ENCODE peak calls at places on chromosomes 13 and 19, in six cellular contexts. S is K562, G is HepG2, M is GM12892, Z is H1, N is GM12878. J is an unnamed sample.

GRCh38 chr19:40862785-40863184 is 12.5 kb upstream of the CYP2A6 start:
- DNase-seq in G (no peak), N (no peak), M (no peak), S (no peak), Z (no peak), J (no peak)

GRCh38 chr19:7637374-7638256 is 705 bp downstream of the STXBP2 start:
- DNase-seq in M (no peak), G (no peak), Z (no peak), S (peak), N (no peak), J (no peak)

GRCh38 chr19:12665281-12665573 is 1.3 kb downstream of the MAN2B1 start:
- DNase-seq in N (peak), Z (no peak), S (no peak), G (no peak), M (peak), J (peak)

GRCh38 chr19:41492843-41493242 is 49.9 kb downstream of the ERICH4 start:
- DNase-seq in Z (no peak), G (no peak), M (no peak), S (no peak), N (no peak), J (no peak)

GRCh38 chr19:8208119-8208709 is 956 bp upstream of the CERS4 start:
- DNase-seq in M (no peak), N (no peak), S (no peak), Z (peak), G (no peak), J (no peak)

GRCh38 chr19:30897034-30897433 is 452.2 kb downstream of the TSHZ3 start:
- DNase-seq in M (no peak), S (no peak), N (no peak), G (no peak), Z (no peak), J (no peak)

GRCh38 chr13:57437587-57437986 is 194.0 kb upstream of the PCDH17 start:
- DNase-seq in N (no peak), Z (no peak), M (no peak), S (no peak), G (no peak), J (no peak)

GRCh38 chr19:33405491-33406461 is 32.3 kb downstream of the CEBPG start:
- DNase-seq in N (no peak), S (no peak), Z (no peak), M (no peak), G (no peak), J (no peak)

GRCh38 chr19:49489601-49490167 is 2.3 kb downstream of the RPL13A start:
- DNase-seq in Z (no peak), N (no peak), S (peak), M (no peak), G (peak), J (no peak)

GRCh38 chr13:49400755-49401659 is 42.9 kb downstream of the CAB39L start:
- DNase-seq in S (peak), N (no peak), G (no peak), Z (no peak), M (no peak), J (no peak)
- TF ChIP-seq POLR2A in S (peak), N (no peak), G (no peak), Z (no peak), M (no peak), J (no peak)

GRCh38 chr13:72868229-72868628 is 86.3 kb downstream of the PIBF1 start:
- DNase-seq in S (no peak), Z (no peak), M (no peak), N (no peak), G (no peak), J (no peak)
- TF ChIP-seq TAF1 in S (no peak), Z (no peak), M (no peak), N (no peak), G (no peak), J (no peak)

GRCh38 chr13:35824825-35825224 is 306.4 kb downstream of the DCLK1 start:
- DNase-seq in G (no peak), S (no peak), N (no peak), M (no peak), Z (no peak), J (no peak)

GRCh38 chr13:35830850-35831450 is 300.2 kb downstream of the DCLK1 start:
- DNase-seq in S (no peak), G (no peak), Z (no peak), N (no peak), M (no peak), J (no peak)

GRCh38 chr13:35824395-35824794 is 306.8 kb downstream of the DCLK1 start:
- DNase-seq in G (no peak), M (no peak), Z (no peak), S (no peak), N (no peak), J (no peak)

GRCh38 chr13:35822666-35823065 is 308.5 kb downstream of the DCLK1 start:
- DNase-seq in Z (no peak), S (no peak), M (no peak), G (no peak), N (no peak), J (no peak)

GRCh38 chr13:35826626-35827254 is 304.4 kb downstream of the DCLK1 start:
- DNase-seq in Z (peak), G (no peak), N (no peak), M (no peak), S (peak), J (no peak)
- TF ChIP-seq POLR2A in Z (no peak), G (no peak), N (no peak), M (no peak), S (no peak), J (no peak)

DNA sequence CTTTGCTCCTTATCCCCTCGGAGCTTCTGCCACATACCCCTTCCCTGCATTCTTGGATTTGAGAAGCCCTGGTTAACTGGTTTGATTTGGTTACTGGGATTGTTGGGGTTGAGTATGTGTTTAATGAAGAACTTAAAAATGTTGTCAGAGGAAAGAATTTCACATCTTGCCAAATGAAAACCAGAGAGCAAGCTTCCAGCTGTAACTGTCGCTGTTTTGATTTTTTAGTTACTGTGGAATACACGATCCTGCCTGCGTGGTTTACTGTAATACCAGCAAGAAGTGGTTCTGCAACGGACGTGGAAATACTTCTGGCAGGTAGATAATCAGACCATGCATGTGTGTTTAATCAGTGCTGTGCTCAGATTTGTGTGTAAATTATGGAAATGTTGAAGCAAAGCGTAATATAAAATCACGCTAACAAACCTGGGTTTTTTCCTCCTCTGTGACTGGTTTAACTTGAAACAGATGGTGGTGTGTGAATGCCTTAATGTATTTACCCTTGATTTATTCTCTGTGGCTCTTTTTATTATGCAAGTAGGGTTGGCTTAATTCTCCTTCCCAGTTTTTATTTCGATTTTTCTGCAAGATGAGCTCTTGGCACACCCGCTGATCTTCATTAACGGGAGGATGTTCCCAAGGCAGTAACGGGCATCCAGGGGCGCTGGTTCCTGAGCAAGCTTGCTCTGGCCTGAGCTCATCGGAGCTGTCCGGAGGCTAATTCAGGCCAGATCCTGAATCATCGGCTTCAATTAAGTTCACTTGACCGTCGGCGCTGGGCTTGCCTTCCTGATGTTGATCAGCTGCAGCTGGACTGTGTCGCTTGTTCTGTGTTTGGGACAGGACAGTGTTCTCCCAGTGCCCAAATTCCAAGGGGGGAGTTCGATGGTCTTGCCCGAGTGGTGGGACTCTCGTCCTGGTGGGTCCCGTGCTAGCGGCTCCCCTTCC is 16.0 kb downstream of the UPF1 start:
- DNase-seq in S (no peak), N (no peak), Z (no peak), G (no peak), M (no peak), J (no peak)
- TF ChIP-seq TAF1 in S (no peak), N (no peak), Z (no peak), G (no peak), M (no peak), J (no peak)

DNA sequence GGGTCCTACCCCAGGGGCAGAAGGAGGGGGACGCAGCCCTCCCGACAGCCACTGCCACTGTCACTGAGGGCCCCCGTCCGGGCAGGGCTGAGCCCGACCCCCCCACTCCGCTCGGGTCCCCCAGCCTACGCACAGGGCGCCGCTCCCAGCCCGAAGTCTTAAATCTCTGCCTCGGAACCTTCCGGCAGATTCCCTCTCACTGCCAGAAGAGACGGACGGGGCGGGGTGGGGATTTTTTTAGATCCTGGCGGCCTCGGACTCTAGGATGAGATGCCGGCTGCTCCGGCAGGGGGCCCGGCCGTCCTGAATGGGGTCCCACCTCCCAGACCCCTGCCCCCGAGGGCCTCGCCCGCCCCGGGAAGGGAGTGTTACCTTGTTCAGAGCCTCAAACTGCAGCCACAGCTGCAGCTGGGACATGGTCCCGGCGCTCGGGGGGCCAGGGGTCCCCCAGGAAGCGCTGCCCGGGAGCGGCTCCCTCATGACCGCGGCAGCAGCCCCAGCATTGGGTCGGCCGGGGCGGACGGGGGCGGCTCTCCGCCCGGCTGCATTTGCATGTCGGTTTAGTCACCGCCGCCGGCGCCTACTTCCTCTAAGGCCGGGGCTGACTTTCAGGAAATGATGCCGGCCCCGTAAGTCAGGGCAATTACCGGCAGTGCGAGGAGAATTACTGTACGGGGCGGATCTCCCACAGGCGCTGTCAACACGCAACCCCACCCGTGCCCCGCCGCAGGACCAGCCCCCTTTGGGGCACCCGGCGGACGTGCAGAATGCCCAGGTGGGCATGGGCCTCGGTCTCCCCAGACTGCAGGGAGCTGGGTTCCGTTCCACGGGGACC is 28.1 kb downstream of the GPX4 start:
- DNase-seq in Z (no peak), N (peak), M (peak), S (peak), G (no peak), J (peak)
- TF ChIP-seq POLR2A in Z (no peak), N (peak), M (peak), S (no peak), G (no peak), J (peak)

DNA sequence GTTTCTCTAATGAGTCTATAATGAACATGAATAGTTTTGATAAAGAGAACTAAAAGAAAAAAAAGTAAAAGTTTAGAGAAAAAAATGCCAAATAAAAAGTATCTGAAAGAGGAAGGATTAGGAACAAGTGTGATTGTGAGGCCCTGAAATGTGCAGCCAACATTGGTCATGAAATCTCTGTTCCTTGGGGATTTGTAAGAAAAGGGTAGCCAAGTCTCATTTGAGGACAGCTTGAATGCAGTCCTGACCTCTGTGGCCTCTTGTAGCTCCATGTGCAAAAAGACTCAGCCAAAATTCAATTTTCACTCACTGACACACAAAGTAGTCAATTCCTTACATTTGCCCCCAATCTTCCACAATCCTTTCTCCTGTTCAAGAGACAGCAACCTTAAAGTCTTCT is 167.9 kb downstream of the KLF12 start:
- DNase-seq in G (no peak), N (no peak), M (no peak), Z (no peak), S (no peak), J (no peak)
- TF ChIP-seq TAF1 in G (no peak), N (no peak), M (no peak), Z (no peak), S (no peak), J (no peak)

GRCh38 chr19:2328401-2329161 is at the start of the genes LSM7 and SPPL2B:
- DNase-seq in S (peak), M (peak), G (peak), N (peak), Z (peak), J (peak)
- TF ChIP-seq POLR2A in S (peak), M (peak), G (peak), N (peak), Z (peak), J (peak)